ENCODE peak calls at places on chromosomes 7 and 10, in seven cellular contexts. X is heart left ventricle, K is AG10803, G is stomach, Q is epithelial cell of esophagus, R is progenitor cell of endocrine pancreas, S is cardiac muscle cell. F is an unnamed sample.

GRCh38 chr10:6226216-6226615 is 23.5 kb downstream of the PFKFB3 start:
- DNase-seq in X (no peak), K (no peak), G (no peak), Q (no peak), R (no peak), S (no peak), F (no peak)

GRCh38 chr7:96088579-96088978 is 233.3 kb downstream of the SLC25A13 start:
- DNase-seq in X (no peak), K (no peak), G (no peak), Q (peak; percentile 71), R (no peak), S (no peak), F (peak; percentile 46)

GRCh38 chr7:36283711-36284130 is 105.9 kb upstream of the ANLN start:
- DNase-seq in X (peak; percentile 82), K (no peak), G (peak; percentile 43), Q (no peak), R (no peak), S (no peak), F (no peak)

GRCh38 chr7:30074422-30075030 is 46.3 kb downstream of the PLEKHA8 start:
- DNase-seq in X (no peak), K (peak; percentile 55), G (no peak), Q (peak; percentile 68), R (no peak), S (peak; percentile 65), F (peak; percentile 32)

GRCh38 chr7:140696024-140696678 is 357 bp upstream of the NDUFB2 start:
- DNase-seq in X (peak; percentile 97), K (peak; percentile 86), G (peak; percentile 96), Q (peak; percentile 93), R (peak; percentile 90), S (peak; percentile 96), F (peak; percentile 47)

GRCh38 chr7:116236020-116236630 is 25.8 kb downstream of the TES start:
- DNase-seq in X (peak; percentile 52), K (peak; percentile 58), G (peak; percentile 58), Q (peak; percentile 53), R (no peak), S (peak; percentile 72), F (no peak)

GRCh38 chr10:2839081-2839725 is 228.1 kb upstream of the PFKP start:
- DNase-seq in X (no peak), K (peak; percentile 1), G (no peak), Q (peak; percentile 2), R (no peak), S (peak; percentile 4), F (peak; percentile 13)

GRCh38 chr10:43206391-43207235 is 60.3 kb downstream of the RASGEF1A start:
- DNase-seq in X (peak; percentile 15), K (no peak), G (no peak), Q (no peak), R (peak; percentile 8), S (no peak), F (no peak)

GRCh38 chr7:21543528-21544302 is 876 bp downstream of the DNAH11 start:
- DNase-seq in X (no peak), K (no peak), G (no peak), Q (peak; percentile 51), R (peak; percentile 9), S (peak; percentile 27), F (no peak)

GRCh38 chr10:72808001-72808400 is 85.5 kb upstream of the OIT3 start:
- DNase-seq in X (no peak), K (no peak), G (no peak), Q (no peak), R (no peak), S (no peak), F (no peak)

GRCh38 chr10:114538544-114538906 is 119.5 kb downstream of the ABLIM1 start:
- DNase-seq in X (no peak), K (no peak), G (peak; percentile 81), Q (peak; percentile 67), R (no peak), S (no peak), F (no peak)

GRCh38 chr10:88004451-88004850 is 141.0 kb downstream of the PTEN start:
- DNase-seq in X (no peak), K (peak; percentile 55), G (no peak), Q (no peak), R (no peak), S (peak; percentile 66), F (no peak)

GRCh38 chr10:83142074-83142563 is 997.2 kb upstream of the GHITM start:
- DNase-seq in X (no peak), K (peak; percentile 1), G (no peak), Q (no peak), R (no peak), S (no peak), F (peak; percentile 54)

GRCh38 chr7:13908667-13909382 is 80.6 kb downstream of the ETV1 start:
- DNase-seq in X (no peak), K (no peak), G (no peak), Q (peak; percentile 8), R (no peak), S (no peak), F (no peak)

GRCh38 chr7:27151341-27151944 is 940 bp downstream of the HOXA3 start:
- DNase-seq in X (no peak), K (no peak), G (no peak), Q (no peak), R (no peak), S (no peak), F (no peak)

GRCh38 chr10:33143160-33143728 is 185.2 kb upstream of the ITGB1 start:
- DNase-seq in X (no peak), K (peak; percentile 83), G (no peak), Q (peak; percentile 89), R (no peak), S (peak; percentile 78), F (no peak)

GRCh38 chr7:106421181-106421762 is 136.5 kb upstream of the NAMPT start:
- DNase-seq in X (peak; percentile 79), K (peak; percentile 91), G (peak; percentile 43), Q (peak; percentile 74), R (no peak), S (peak; percentile 99), F (no peak)

GRCh38 chr10:73819513-73820093 is 8.2 kb upstream of the NDST2 start:
- DNase-seq in X (peak; percentile 55), K (no peak), G (peak; percentile 94), Q (peak; percentile 43), R (no peak), S (peak; percentile 40), F (peak; percentile 90)
- TF ChIP-seq CTCF in X (no peak), K (no peak), G (no peak), Q (peak; percentile 5), R (peak; percentile 4), S (peak; percentile 43), F (peak; percentile 47)

GRCh38 chr10:133298466-133298865 is 10.2 kb downstream of the TUBGCP2 start:
- DNase-seq in X (no peak), K (no peak), G (no peak), Q (no peak), R (no peak), S (no peak), F (no peak)
- TF ChIP-seq CTCF in X (no peak), K (no peak), G (no peak), Q (no peak), R (no peak), S (no peak), F (no peak)

GRCh38 chr10:75057680-75058079 is 53.8 kb upstream of the SAMD8 start:
- DNase-seq in X (no peak), K (no peak), G (no peak), Q (no peak), R (no peak), S (no peak), F (no peak)
- TF ChIP-seq CTCF in X (no peak), K (no peak), G (no peak), Q (no peak), R (no peak), S (no peak), F (no peak)

GRCh38 chr10:124447741-124448466 is 1.9 kb downstream of the NKX1-2 start:
- DNase-seq in X (no peak), K (no peak), G (no peak), Q (peak; percentile 54), R (peak; percentile 28), S (no peak), F (no peak)

GRCh38 chr10:124446830-124447740 is 2.8 kb downstream of the NKX1-2 start:
- DNase-seq in X (no peak), K (no peak), G (no peak), Q (no peak), R (no peak), S (no peak), F (no peak)

GRCh38 chr10:124450010-124450782 is at the start of gene NKX1-2:
- DNase-seq in X (no peak), K (no peak), G (no peak), Q (no peak), R (no peak), S (no peak), F (no peak)

GRCh38 chr10:124449170-124450009 is 445 bp downstream of the NKX1-2 start:
- DNase-seq in X (no peak), K (no peak), G (no peak), Q (peak; percentile 77), R (no peak), S (no peak), F (no peak)

GRCh38 chr10:124448696-124449169 is 1.1 kb downstream of the NKX1-2 start:
- DNase-seq in X (no peak), K (no peak), G (no peak), Q (no peak), R (no peak), S (no peak), F (no peak)
- TF ChIP-seq CTCF in X (no peak), K (no peak), G (no peak), Q (no peak), R (peak; percentile 47), S (peak; percentile 11), F (no peak)

F was measured in LNCaP clone FGC.